ENCODE peak calls at places on chromosomes 1 and 21, in six cellular contexts. One of them, this sample, is unnamed.

GRCh38 chr1:44218503-44219300 is 5.4 kb downstream of the DMAP1 start:
- DNase-seq in nephron progenitor cell: no peak
- DNase-seq in left ventricle myocardium inferior: no peak
- DNase-seq in ovary: no peak
- DNase-seq in prostate gland: no peak
- DNase-seq in AG09309: no peak
- DNase-seq in this sample: no peak

GRCh38 chr1:234782057-234782800 is 172.3 kb upstream of the IRF2BP2 start:
- DNase-seq in nephron progenitor cell: no peak
- DNase-seq in left ventricle myocardium inferior: no peak
- DNase-seq in ovary: no peak
- DNase-seq in prostate gland: no peak
- DNase-seq in AG09309: no peak
- DNase-seq in this sample: no peak

GRCh38 chr1:183804916-183805734 is at the start of gene RGL1:
- DNase-seq in nephron progenitor cell: peak
- DNase-seq in left ventricle myocardium inferior: peak
- DNase-seq in ovary: peak
- DNase-seq in prostate gland: peak
- DNase-seq in AG09309: no peak
- DNase-seq in this sample: peak

GRCh38 chr1:28860332-28861073 is 48.5 kb downstream of the OPRD1 start:
- DNase-seq in nephron progenitor cell: peak
- DNase-seq in left ventricle myocardium inferior: no peak
- DNase-seq in ovary: no peak
- DNase-seq in prostate gland: no peak
- DNase-seq in AG09309: no peak
- DNase-seq in this sample: peak

GRCh38 chr1:1032428-1032827 is 12.5 kb downstream of the AGRN start:
- DNase-seq in nephron progenitor cell: no peak
- DNase-seq in left ventricle myocardium inferior: no peak
- DNase-seq in ovary: no peak
- DNase-seq in prostate gland: no peak
- DNase-seq in AG09309: no peak
- DNase-seq in this sample: no peak

GRCh38 chr1:75727571-75727970 is 3.1 kb downstream of the ACADM start:
- DNase-seq in nephron progenitor cell: no peak
- DNase-seq in left ventricle myocardium inferior: no peak
- DNase-seq in ovary: no peak
- DNase-seq in prostate gland: no peak
- DNase-seq in AG09309: no peak
- DNase-seq in this sample: no peak

GRCh38 chr1:9787702-9788101 is 36.1 kb downstream of the CLSTN1 start:
- DNase-seq in nephron progenitor cell: no peak
- DNase-seq in left ventricle myocardium inferior: no peak
- DNase-seq in ovary: no peak
- DNase-seq in prostate gland: no peak
- DNase-seq in AG09309: no peak
- DNase-seq in this sample: no peak

GRCh38 chr21:34510148-34511142 is 1.6 kb downstream of the KCNE1 start:
- DNase-seq in nephron progenitor cell: peak
- DNase-seq in left ventricle myocardium inferior: peak
- DNase-seq in ovary: peak
- DNase-seq in prostate gland: no peak
- DNase-seq in AG09309: no peak
- DNase-seq in this sample: peak

GRCh38 chr1:43707191-43708005 is at the start of gene ST3GAL3:
- DNase-seq in nephron progenitor cell: peak
- DNase-seq in left ventricle myocardium inferior: peak
- DNase-seq in ovary: peak
- DNase-seq in prostate gland: peak
- DNase-seq in AG09309: no peak
- DNase-seq in this sample: peak

GRCh38 chr1:91597215-91597614 is 96.6 kb downstream of the CDC7 start:
- DNase-seq in nephron progenitor cell: no peak
- DNase-seq in left ventricle myocardium inferior: no peak
- DNase-seq in ovary: no peak
- DNase-seq in prostate gland: no peak
- DNase-seq in AG09309: no peak
- DNase-seq in this sample: no peak

GRCh38 chr1:151981178-151981525 is 12.5 kb downstream of the S100A10 start:
- DNase-seq in nephron progenitor cell: no peak
- DNase-seq in left ventricle myocardium inferior: no peak
- DNase-seq in ovary: no peak
- DNase-seq in prostate gland: no peak
- DNase-seq in AG09309: no peak
- DNase-seq in this sample: no peak

GRCh38 chr1:92317836-92318493 is 19.1 kb downstream of the RPAP2 start:
- DNase-seq in nephron progenitor cell: no peak
- DNase-seq in left ventricle myocardium inferior: no peak
- DNase-seq in ovary: no peak
- DNase-seq in prostate gland: no peak
- DNase-seq in AG09309: no peak
- DNase-seq in this sample: no peak

GRCh38 chr1:243525085-243525487 is 269.2 kb downstream of the SDCCAG8 start:
- DNase-seq in nephron progenitor cell: no peak
- DNase-seq in left ventricle myocardium inferior: no peak
- DNase-seq in ovary: no peak
- DNase-seq in prostate gland: no peak
- DNase-seq in AG09309: peak
- DNase-seq in this sample: no peak

GRCh38 chr1:182863940-182864339 is 24.8 kb downstream of the DHX9 start:
- DNase-seq in nephron progenitor cell: no peak
- DNase-seq in left ventricle myocardium inferior: no peak
- DNase-seq in ovary: no peak
- DNase-seq in prostate gland: no peak
- DNase-seq in AG09309: no peak
- DNase-seq in this sample: no peak

GRCh38 chr1:22747021-22747734 is 36.5 kb downstream of the EPHB2 start:
- DNase-seq in nephron progenitor cell: no peak
- DNase-seq in left ventricle myocardium inferior: no peak
- DNase-seq in ovary: no peak
- DNase-seq in prostate gland: no peak
- DNase-seq in AG09309: no peak
- DNase-seq in this sample: peak

GRCh38 chr1:230401096-230401495 is 25.0 kb downstream of the PGBD5 start:
- DNase-seq in nephron progenitor cell: no peak
- DNase-seq in left ventricle myocardium inferior: no peak
- DNase-seq in ovary: no peak
- DNase-seq in prostate gland: no peak
- DNase-seq in AG09309: no peak
- DNase-seq in this sample: no peak

GRCh38 chr1:230400007-230400344 is 26.2 kb downstream of the PGBD5 start:
- DNase-seq in nephron progenitor cell: no peak
- DNase-seq in left ventricle myocardium inferior: no peak
- DNase-seq in ovary: no peak
- DNase-seq in prostate gland: no peak
- DNase-seq in AG09309: no peak
- DNase-seq in this sample: no peak

GRCh38 chr1:230401763-230402294 is 24.3 kb downstream of the PGBD5 start:
- DNase-seq in nephron progenitor cell: no peak
- DNase-seq in left ventricle myocardium inferior: no peak
- DNase-seq in ovary: no peak
- DNase-seq in prostate gland: no peak
- DNase-seq in AG09309: no peak
- DNase-seq in this sample: no peak

GRCh38 chr1:230407351-230407750 is 18.8 kb downstream of the PGBD5 start:
- DNase-seq in nephron progenitor cell: no peak
- DNase-seq in left ventricle myocardium inferior: no peak
- DNase-seq in ovary: no peak
- DNase-seq in prostate gland: no peak
- DNase-seq in AG09309: no peak
- DNase-seq in this sample: no peak

DNA sequence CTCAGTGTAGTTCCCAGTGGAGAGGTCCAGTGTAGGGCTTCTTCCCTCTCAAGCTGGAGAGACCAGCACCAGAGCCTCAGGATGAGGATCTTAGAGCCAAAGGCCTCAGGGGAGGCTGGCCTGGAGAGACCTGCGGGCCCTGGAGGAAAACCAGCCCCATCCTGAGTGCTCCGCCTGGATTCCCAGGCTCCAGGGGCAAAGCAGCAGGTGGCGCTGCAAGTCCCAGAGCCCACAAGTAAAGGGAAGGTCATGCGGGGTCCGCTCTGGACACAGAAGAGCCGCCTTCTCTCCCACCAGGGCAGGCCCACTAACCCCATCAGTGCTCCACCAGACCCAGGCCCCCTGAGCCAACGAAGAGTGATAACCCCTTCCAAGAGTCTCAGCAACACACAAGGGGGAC is 22.7 kb downstream of the PGBD5 start:
- DNase-seq in nephron progenitor cell: no peak
- DNase-seq in left ventricle myocardium inferior: no peak
- DNase-seq in ovary: no peak
- DNase-seq in prostate gland: no peak
- DNase-seq in AG09309: no peak
- DNase-seq in this sample: no peak
- TF ChIP-seq CTCF in nephron progenitor cell: no peak
- TF ChIP-seq CTCF in left ventricle myocardium inferior: no peak
- TF ChIP-seq CTCF in ovary: no peak
- TF ChIP-seq CTCF in prostate gland: no peak
- TF ChIP-seq CTCF in AG09309: no peak
- TF ChIP-seq CTCF in this sample: no peak

DNA sequence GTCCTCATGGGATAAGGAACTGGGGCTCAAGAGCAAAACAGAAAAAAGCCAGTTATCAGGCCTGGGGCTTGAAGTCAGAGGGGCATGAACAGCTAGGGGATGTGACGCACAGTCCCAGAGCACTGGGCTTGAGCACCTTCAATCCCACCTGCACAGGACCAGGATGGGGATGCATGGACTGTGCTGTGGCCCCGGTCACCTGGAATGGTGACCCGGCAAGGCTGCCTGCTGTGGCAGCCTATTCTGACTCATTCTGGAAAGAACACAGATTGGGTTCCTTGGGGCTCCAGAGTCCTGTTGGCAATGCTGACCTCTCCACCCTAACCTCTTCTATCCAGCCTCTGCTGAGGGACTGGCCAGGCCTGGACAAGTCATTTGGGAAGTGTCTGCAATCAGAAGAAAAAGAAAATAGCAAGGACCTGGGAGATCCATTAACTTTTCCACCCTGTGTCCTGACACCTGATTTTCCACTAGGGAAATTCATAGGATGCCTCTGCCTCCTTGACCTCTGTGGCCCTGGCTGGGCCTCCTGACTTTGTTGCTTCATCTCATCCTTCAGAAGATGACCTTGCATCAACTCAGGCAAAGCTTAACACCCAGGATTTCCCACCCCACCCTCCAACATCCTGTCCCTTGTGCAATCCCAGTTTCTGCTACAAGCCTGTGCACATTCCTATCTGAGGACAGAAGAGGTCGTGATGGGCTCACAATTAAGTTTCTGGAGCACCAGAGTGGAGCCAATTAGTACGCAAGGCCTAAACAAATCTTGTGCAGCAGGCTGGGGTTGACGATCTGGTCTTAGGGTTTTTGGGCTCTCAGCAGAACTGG is 17.9 kb upstream of the FMOD start:
- DNase-seq in nephron progenitor cell: no peak
- DNase-seq in left ventricle myocardium inferior: peak
- DNase-seq in ovary: peak
- DNase-seq in prostate gland: no peak
- DNase-seq in AG09309: no peak
- DNase-seq in this sample: no peak
- TF ChIP-seq CTCF in nephron progenitor cell: no peak
- TF ChIP-seq CTCF in left ventricle myocardium inferior: peak
- TF ChIP-seq CTCF in ovary: peak
- TF ChIP-seq CTCF in prostate gland: peak
- TF ChIP-seq CTCF in AG09309: peak
- TF ChIP-seq CTCF in this sample: no peak

GRCh38 chr1:203124546-203125317 is 2.8 kb upstream of the ADORA1 start:
- DNase-seq in nephron progenitor cell: no peak
- DNase-seq in left ventricle myocardium inferior: no peak
- DNase-seq in ovary: no peak
- DNase-seq in prostate gland: no peak
- DNase-seq in AG09309: no peak
- DNase-seq in this sample: no peak

GRCh38 chr1:203127672-203128611 is at the start of gene ADORA1:
- DNase-seq in nephron progenitor cell: peak
- DNase-seq in left ventricle myocardium inferior: peak
- DNase-seq in ovary: peak
- DNase-seq in prostate gland: peak
- DNase-seq in AG09309: no peak
- DNase-seq in this sample: peak

GRCh38 chr1:203124011-203124410 is 3.5 kb upstream of the ADORA1 start:
- DNase-seq in nephron progenitor cell: no peak
- DNase-seq in left ventricle myocardium inferior: no peak
- DNase-seq in ovary: peak
- DNase-seq in prostate gland: no peak
- DNase-seq in AG09309: no peak
- DNase-seq in this sample: no peak

GRCh38 chr1:203126866-203127671 is 457 bp upstream of the ADORA1 start:
- DNase-seq in nephron progenitor cell: no peak
- DNase-seq in left ventricle myocardium inferior: no peak
- DNase-seq in ovary: peak
- DNase-seq in prostate gland: no peak
- DNase-seq in AG09309: no peak
- DNase-seq in this sample: no peak

DNA sequence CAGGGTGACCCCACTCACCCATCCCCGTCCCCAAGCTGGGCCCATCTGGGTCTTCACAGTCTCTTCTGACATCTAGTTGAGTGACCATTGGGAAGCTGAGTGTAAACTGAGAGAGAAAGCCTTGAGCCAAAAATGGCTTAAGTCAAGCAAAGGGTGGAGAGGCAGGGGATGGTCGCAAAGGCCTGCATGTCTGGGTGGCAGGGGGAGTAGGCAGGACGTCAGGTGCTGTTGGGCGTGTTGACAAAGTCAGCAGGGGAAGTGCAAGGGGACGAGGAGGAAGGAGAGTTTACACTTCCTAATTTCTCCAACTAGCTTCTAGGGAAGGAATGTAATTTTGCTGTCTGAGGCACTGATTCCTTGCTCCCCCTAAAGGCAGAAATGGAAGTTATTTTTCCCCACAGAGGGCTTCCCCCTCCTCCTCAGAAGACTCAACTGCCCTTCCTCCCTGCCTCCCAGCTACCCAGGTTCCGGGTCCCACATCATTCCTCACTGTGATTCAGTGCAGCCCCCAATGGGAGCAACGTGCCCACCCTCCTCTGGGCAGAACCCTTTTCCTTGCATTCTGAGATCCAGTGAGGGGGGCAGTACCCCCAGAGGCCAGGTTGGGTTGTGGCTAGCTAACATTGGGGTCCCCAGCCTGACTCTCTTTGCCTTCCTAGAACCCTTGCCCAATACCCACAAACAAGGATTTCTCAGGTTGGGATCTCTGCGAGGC is 1.2 kb upstream of the ADORA1 start:
- DNase-seq in nephron progenitor cell: no peak
- DNase-seq in left ventricle myocardium inferior: no peak
- DNase-seq in ovary: no peak
- DNase-seq in prostate gland: no peak
- DNase-seq in AG09309: no peak
- DNase-seq in this sample: no peak
- TF ChIP-seq CTCF in nephron progenitor cell: peak
- TF ChIP-seq CTCF in left ventricle myocardium inferior: peak
- TF ChIP-seq CTCF in ovary: no peak
- TF ChIP-seq CTCF in prostate gland: peak
- TF ChIP-seq CTCF in AG09309: peak
- TF ChIP-seq CTCF in this sample: peak

DNA sequence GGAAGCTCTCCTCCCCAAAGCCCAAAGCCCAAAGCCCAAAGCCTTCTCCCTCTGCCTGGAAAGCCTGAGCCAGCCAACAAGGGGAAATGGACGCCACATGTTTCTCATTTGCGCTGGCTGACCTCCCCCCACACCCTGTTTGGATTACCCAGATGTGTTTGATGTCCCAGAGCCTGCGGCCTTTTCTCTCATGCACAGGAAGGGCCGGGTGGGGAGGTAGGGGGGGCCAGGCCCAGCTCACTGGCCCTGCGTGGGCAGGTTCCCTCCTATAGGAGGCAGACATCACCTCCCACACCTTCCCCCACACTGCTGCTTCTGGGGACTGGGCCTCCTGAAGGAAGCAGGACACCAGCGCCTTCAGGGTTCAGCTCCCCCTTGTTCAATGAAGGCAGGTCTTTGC is 116.3 kb downstream of the NAV1 start:
- DNase-seq in nephron progenitor cell: peak
- DNase-seq in left ventricle myocardium inferior: no peak
- DNase-seq in ovary: peak
- DNase-seq in prostate gland: no peak
- DNase-seq in AG09309: peak
- DNase-seq in this sample: no peak
- TF ChIP-seq CTCF in nephron progenitor cell: no peak
- TF ChIP-seq CTCF in left ventricle myocardium inferior: no peak
- TF ChIP-seq CTCF in ovary: no peak
- TF ChIP-seq CTCF in prostate gland: no peak
- TF ChIP-seq CTCF in AG09309: peak
- TF ChIP-seq CTCF in this sample: no peak